ENCODE peak calls at places on chromosome 1, in nine cellular contexts. Z is activated gamma-delta T cell treated with Interleukin-2 at 50 U/mL for 16 hours, V is ELF-1, X is T-cell, P is AML-193, M is cardiac fibroblast, F is mesendoderm, L is NCI-H1930, Q is smooth muscle cell of the brain vasculature. Y is an unnamed sample.

GRCh38 chr1:62304975-62305374 is 14.3 kb downstream of the KANK4 start:
- DNase-seq in Z (no peak), V (no peak), X (no peak), P (no peak), M (no peak), F (no peak), L (no peak), Q (no peak), Y (no peak)

GRCh38 chr1:22153653-22154052 is 10.8 kb upstream of the WNT4 start:
- DNase-seq in Z (no peak), V (no peak), X (no peak), P (no peak), M (no peak), F (no peak), L (no peak), Q (no peak), Y (no peak)

GRCh38 chr1:233816348-233816747 is 88.1 kb upstream of the SLC35F3 start:
- DNase-seq in Z (no peak), V (no peak), X (no peak), P (no peak), M (no peak), F (no peak), L (no peak), Q (no peak), Y (no peak)

GRCh38 chr1:119160851-119161250 is 20.4 kb upstream of the WARS2 start:
- DNase-seq in Z (no peak), V (no peak), X (no peak), P (no peak), M (peak; percentile 92), F (no peak), L (no peak), Q (no peak), Y (no peak)

GRCh38 chr1:966603-967295 is 467 bp downstream of the PLEKHN1 start:
- DNase-seq in Z (peak; percentile 80), V (peak; percentile 55), X (peak; percentile 68), P (peak; percentile 41), M (peak; percentile 57), F (peak; percentile 69), L (no peak), Q (no peak), Y (peak; percentile 36)

GRCh38 chr1:6534248-6534647 is 20.1 kb downstream of the NOL9 start:
- DNase-seq in Z (no peak), V (no peak), X (no peak), P (no peak), M (no peak), F (no peak), L (no peak), Q (no peak), Y (no peak)

GRCh38 chr1:44616991-44617702 is 57.1 kb downstream of the TMEM53 start:
- DNase-seq in Z (no peak), V (no peak), X (no peak), P (no peak), M (peak; percentile 8), F (peak; percentile 13), L (no peak), Q (no peak), Y (no peak)

GRCh38 chr1:25617626-25618432 is 1.2 kb downstream of the MAN1C1 start:
- DNase-seq in Z (no peak), V (peak; percentile 32), X (no peak), P (peak; percentile 9), M (no peak), F (peak; percentile 42), L (no peak), Q (no peak), Y (no peak)

GRCh38 chr1:153612755-153613331 is at the start of gene S100A16:
- DNase-seq in Z (no peak), V (peak; percentile 50), X (no peak), P (no peak), M (peak; percentile 79), F (peak; percentile 86), L (no peak), Q (no peak), Y (no peak)

GRCh38 chr1:34684246-34684645 is 70.6 kb upstream of the GJB5 start:
- DNase-seq in Z (no peak), V (peak; percentile 20), X (no peak), P (no peak), M (no peak), F (peak; percentile 94), L (no peak), Q (no peak), Y (no peak)

GRCh38 chr1:151819227-151819835 is 12.3 kb downstream of the RORC start:
- DNase-seq in Z (no peak), V (no peak), X (no peak), P (no peak), M (no peak), F (no peak), L (no peak), Q (no peak), Y (no peak)

GRCh38 chr1:116825400-116825734 is 71.1 kb downstream of the CD2 start:
- DNase-seq in Z (no peak), V (peak; percentile 35), X (no peak), P (no peak), M (peak; percentile 49), F (no peak), L (no peak), Q (no peak), Y (no peak)

GRCh38 chr1:194568610-194569009 is 1382.2 kb upstream of the B3GALT2 start:
- DNase-seq in Z (no peak), V (no peak), X (no peak), P (no peak), M (no peak), F (peak; percentile 8), L (no peak), Q (no peak), Y (no peak)

GRCh38 chr1:94180650-94181049 is 56.7 kb downstream of the ARHGAP29 start:
- DNase-seq in Z (no peak), V (no peak), X (no peak), P (no peak), M (no peak), F (no peak), L (no peak), Q (no peak), Y (no peak)

GRCh38 chr1:156752843-156753486 is 1.5 kb upstream of the HDGF start:
- DNase-seq in Z (no peak), V (no peak), X (no peak), P (peak; percentile 33), M (peak; percentile 52), F (no peak), L (no peak), Q (no peak), Y (no peak)

GRCh38 chr1:98700228-98700627 is 38.7 kb downstream of the SNX7 start:
- DNase-seq in Z (no peak), V (no peak), X (no peak), P (no peak), M (no peak), F (no peak), L (no peak), Q (no peak), Y (no peak)

GRCh38 chr1:38326135-38326534 is 279.5 kb upstream of the POU3F1 start:
- DNase-seq in Z (no peak), V (no peak), X (no peak), P (no peak), M (no peak), F (no peak), L (no peak), Q (no peak), Y (no peak)

GRCh38 chr1:201302168-201302896 is 19.0 kb downstream of the PKP1 start:
- DNase-seq in Z (no peak), V (peak; percentile 50), X (no peak), P (no peak), M (no peak), F (no peak), L (no peak), Q (no peak), Y (no peak)

GRCh38 chr1:26991310-26992116 is 2.0 kb upstream of the TRNP1 start:
- DNase-seq in Z (no peak), V (no peak), X (no peak), P (no peak), M (no peak), F (no peak), L (no peak), Q (no peak), Y (no peak)

GRCh38 chr1:15574741-15575140 is 10.1 kb downstream of the AGMAT start:
- DNase-seq in Z (no peak), V (no peak), X (no peak), P (no peak), M (no peak), F (no peak), L (no peak), Q (no peak), Y (no peak)

GRCh38 chr1:227729881-227730629 is 5.0 kb downstream of the JMJD4 start:
- DNase-seq in Z (peak; percentile 31), V (peak; percentile 85), X (peak; percentile 48), P (peak; percentile 46), M (peak; percentile 66), F (peak; percentile 86), L (peak; percentile 25), Q (no peak), Y (peak; percentile 29)

GRCh38 chr1:48470506-48470905 is 1.5 kb downstream of the SPATA6 start:
- DNase-seq in Z (no peak), V (peak; percentile 33), X (no peak), P (peak; percentile 32), M (peak; percentile 62), F (peak; percentile 58), L (no peak), Q (peak; percentile 17), Y (peak; percentile 69)